ENCODE peak calls at places on chromosomes 5 and 9, in nine cellular contexts. One of them, this sample, is unnamed.

GRCh38 chr9:116096853-116097252 is 56.7 kb upstream of the PAPPA start:
- DNase-seq in AG08396: no peak
- DNase-seq in T-helper 1 cell: no peak
- DNase-seq in GM12878: no peak
- DNase-seq in hepatocyte: no peak
- DNase-seq in NCI-H1092 treated with DMSO at 0.1 percent for 48 hours: no peak
- DNase-seq in right cardiac atrium: no peak
- DNase-seq in adipocyte: peak; percentile 34
- DNase-seq in EH: no peak
- DNase-seq in this sample: no peak

GRCh38 chr5:179242676-179243075 is 102.6 kb downstream of the ADAMTS2 start:
- DNase-seq in AG08396: no peak
- DNase-seq in T-helper 1 cell: no peak
- DNase-seq in GM12878: no peak
- DNase-seq in hepatocyte: no peak
- DNase-seq in NCI-H1092 treated with DMSO at 0.1 percent for 48 hours: no peak
- DNase-seq in right cardiac atrium: peak; percentile 25
- DNase-seq in adipocyte: no peak
- DNase-seq in EH: no peak
- DNase-seq in this sample: no peak

GRCh38 chr9:107294756-107295155 is 11.7 kb downstream of the RAD23B start:
- DNase-seq in AG08396: no peak
- DNase-seq in T-helper 1 cell: no peak
- DNase-seq in GM12878: no peak
- DNase-seq in hepatocyte: no peak
- DNase-seq in NCI-H1092 treated with DMSO at 0.1 percent for 48 hours: no peak
- DNase-seq in right cardiac atrium: no peak
- DNase-seq in adipocyte: no peak
- DNase-seq in EH: no peak
- DNase-seq in this sample: no peak

GRCh38 chr5:144391044-144391443 is 220.4 kb downstream of the KCTD16 start:
- DNase-seq in AG08396: no peak
- DNase-seq in T-helper 1 cell: no peak
- DNase-seq in GM12878: no peak
- DNase-seq in hepatocyte: no peak
- DNase-seq in NCI-H1092 treated with DMSO at 0.1 percent for 48 hours: no peak
- DNase-seq in right cardiac atrium: no peak
- DNase-seq in adipocyte: no peak
- DNase-seq in EH: no peak
- DNase-seq in this sample: no peak

GRCh38 chr9:16238730-16239129 is 631.7 kb downstream of the BNC2 start:
- DNase-seq in AG08396: no peak
- DNase-seq in T-helper 1 cell: no peak
- DNase-seq in GM12878: no peak
- DNase-seq in hepatocyte: no peak
- DNase-seq in NCI-H1092 treated with DMSO at 0.1 percent for 48 hours: no peak
- DNase-seq in right cardiac atrium: no peak
- DNase-seq in adipocyte: no peak
- DNase-seq in EH: no peak
- DNase-seq in this sample: no peak

GRCh38 chr5:72790188-72790587 is 26.3 kb upstream of the TNPO1 start:
- DNase-seq in AG08396: no peak
- DNase-seq in T-helper 1 cell: no peak
- DNase-seq in GM12878: no peak
- DNase-seq in hepatocyte: no peak
- DNase-seq in NCI-H1092 treated with DMSO at 0.1 percent for 48 hours: no peak
- DNase-seq in right cardiac atrium: no peak
- DNase-seq in adipocyte: peak; percentile 86
- DNase-seq in EH: peak; percentile 66
- DNase-seq in this sample: no peak

GRCh38 chr5:132489051-132489770 is 1.4 kb downstream of the IRF1 start:
- DNase-seq in AG08396: no peak
- DNase-seq in T-helper 1 cell: no peak
- DNase-seq in GM12878: no peak
- DNase-seq in hepatocyte: peak; percentile 6
- DNase-seq in NCI-H1092 treated with DMSO at 0.1 percent for 48 hours: no peak
- DNase-seq in right cardiac atrium: no peak
- DNase-seq in adipocyte: no peak
- DNase-seq in EH: no peak
- DNase-seq in this sample: no peak

GRCh38 chr9:91220491-91221135 is 141.1 kb downstream of the AUH start:
- DNase-seq in AG08396: no peak
- DNase-seq in T-helper 1 cell: no peak
- DNase-seq in GM12878: no peak
- DNase-seq in hepatocyte: peak; percentile 27
- DNase-seq in NCI-H1092 treated with DMSO at 0.1 percent for 48 hours: no peak
- DNase-seq in right cardiac atrium: peak; percentile 56
- DNase-seq in adipocyte: no peak
- DNase-seq in EH: peak; percentile 28
- DNase-seq in this sample: no peak

GRCh38 chr5:124908603-124909451 is 162.4 kb upstream of the ZNF608 start:
- DNase-seq in AG08396: no peak
- DNase-seq in T-helper 1 cell: no peak
- DNase-seq in GM12878: peak; percentile 75
- DNase-seq in hepatocyte: peak; percentile 40
- DNase-seq in NCI-H1092 treated with DMSO at 0.1 percent for 48 hours: no peak
- DNase-seq in right cardiac atrium: no peak
- DNase-seq in adipocyte: no peak
- DNase-seq in EH: no peak
- DNase-seq in this sample: no peak

GRCh38 chr5:171562822-171563221 is 143.4 kb downstream of the FGF18 start:
- DNase-seq in AG08396: no peak
- DNase-seq in T-helper 1 cell: no peak
- DNase-seq in GM12878: no peak
- DNase-seq in hepatocyte: no peak
- DNase-seq in NCI-H1092 treated with DMSO at 0.1 percent for 48 hours: no peak
- DNase-seq in right cardiac atrium: no peak
- DNase-seq in adipocyte: no peak
- DNase-seq in EH: no peak
- DNase-seq in this sample: no peak

This sample was measured in stimulated activated naive CD4-positive, alpha-beta T cell.